ENCODE peak calls at places on chromosome 7, in six cellular contexts. N is NCI-H510A treated with DMSO at 0.1 percent for 48 hours; I is NCI-H748 treated with DMSO at 0.1 percent for 48 hours; P is central memory CD4-positive, alpha-beta T cell; Y is HuH-7.5; V is activated CD8-positive, alpha-beta T cell treated with anti-CD3 and anti-CD28 coated beads, Interleukin-2, amount 10 ng/mL, durations not matched to agents 7 days and 5 days. O is an unnamed sample.

GRCh38 chr7:27174077-27175004 is at the start of gene HOXA10:
- DNase-seq in N (peak), I (peak), P (no peak), Y (no peak), V (no peak), O (peak)

GRCh38 chr7:96308253-96308949 is 13.5 kb downstream of the SLC25A13 start:
- DNase-seq in N (no peak), I (no peak), P (no peak), Y (no peak), V (no peak), O (no peak)

GRCh38 chr7:127798769-127799372 is 146.9 kb downstream of the SND1 start:
- DNase-seq in N (no peak), I (no peak), P (no peak), Y (no peak), V (no peak), O (no peak)

GRCh38 chr7:842436-843031 is 10.3 kb downstream of the SUN1 start:
- DNase-seq in N (no peak), I (no peak), P (no peak), Y (no peak), V (no peak), O (no peak)

GRCh38 chr7:136134503-136134902 is 157.3 kb upstream of the MTPN start:
- DNase-seq in N (no peak), I (no peak), P (no peak), Y (no peak), V (no peak), O (no peak)

GRCh38 chr7:27277628-27278027 is 35.0 kb downstream of the EVX1 start:
- DNase-seq in N (no peak), I (no peak), P (no peak), Y (no peak), V (no peak), O (no peak)

GRCh38 chr7:1156782-1157535 is 3.0 kb downstream of the ZFAND2A start:
- DNase-seq in N (no peak), I (no peak), P (no peak), Y (peak), V (no peak), O (no peak)

GRCh38 chr7:90775383-90775965 is 179.4 kb downstream of the CDK14 start:
- DNase-seq in N (no peak), I (no peak), P (no peak), Y (no peak), V (no peak), O (no peak)

GRCh38 chr7:128075536-128076095 is 44.4 kb upstream of the LRRC4 start:
- DNase-seq in N (no peak), I (no peak), P (no peak), Y (no peak), V (no peak), O (no peak)

GRCh38 chr7:159253657-159254056 is 109.0 kb upstream of the VIPR2 start:
- DNase-seq in N (no peak), I (no peak), P (no peak), Y (no peak), V (no peak), O (no peak)

GRCh38 chr7:141649865-141650499 is 52.0 kb downstream of the DENND11 start:
- DNase-seq in N (peak), I (peak), P (no peak), Y (peak), V (peak), O (peak)

GRCh38 chr7:95157381-95157780 is 167.0 kb downstream of the PON1 start:
- DNase-seq in N (no peak), I (no peak), P (no peak), Y (no peak), V (no peak), O (no peak)

GRCh38 chr7:96238976-96239766 is 82.7 kb downstream of the SLC25A13 start:
- DNase-seq in N (no peak), I (no peak), P (no peak), Y (no peak), V (no peak), O (no peak)

GRCh38 chr7:82319674-82320118 is 123.9 kb downstream of the CACNA2D1 start:
- DNase-seq in N (no peak), I (peak), P (no peak), Y (no peak), V (no peak), O (peak)

GRCh38 chr7:120838281-120838682 is 19.7 kb downstream of the TSPAN12 start:
- DNase-seq in N (no peak), I (no peak), P (no peak), Y (no peak), V (no peak), O (no peak)

GRCh38 chr7:24755541-24756416 is 1.5 kb downstream of the GSDME start:
- DNase-seq in N (no peak), I (no peak), P (no peak), Y (no peak), V (peak), O (no peak)

GRCh38 chr7:732094-732541 is 5.0 kb upstream of the PRKAR1B start:
- DNase-seq in N (peak), I (no peak), P (no peak), Y (peak), V (no peak), O (peak)

GRCh38 chr7:4531236-4531635 is 150.9 kb upstream of the FOXK1 start:
- DNase-seq in N (peak), I (no peak), P (no peak), Y (no peak), V (no peak), O (no peak)

GRCh38 chr7:140176811-140177702 is at the start of gene KDM7A:
- DNase-seq in N (peak), I (peak), P (peak), Y (peak), V (peak), O (peak)

GRCh38 chr7:4017081-4017480 is 665.0 kb upstream of the FOXK1 start:
- DNase-seq in N (no peak), I (no peak), P (no peak), Y (no peak), V (no peak), O (no peak)

GRCh38 chr7:51023547-51023946 is 240.9 kb upstream of the GRB10 start:
- DNase-seq in N (no peak), I (no peak), P (no peak), Y (no peak), V (no peak), O (no peak)

GRCh38 chr7:36390199-36391090 is 783 bp downstream of the ANLN start:
- DNase-seq in N (peak), I (peak), P (peak), Y (peak), V (peak), O (peak)

GRCh38 chr7:94683066-94683465 is 27.1 kb upstream of the SGCE start:
- DNase-seq in N (no peak), I (no peak), P (no peak), Y (no peak), V (no peak), O (no peak)

O was measured in NCI-H345.